ENCODE peak calls at places on chromosomes 12 and 14, in nine cellular contexts. N is omental fat pad, A is MM.1S, K is fibroblast of lung, E is A549, F is epithelial cell of esophagus, G is heart left ventricle, B is choroid plexus epithelial cell, S is astrocyte of the spinal cord. D is an unnamed sample.

GRCh38 chr12:29396774-29397173 is 15.8 kb upstream of the ERGIC2 start:
- DNase-seq in N (no peak), A (no peak), K (no peak), E (no peak), F (peak), G (no peak), B (peak), S (no peak), D (no peak)

GRCh38 chr14:100065942-100066574 is 836 bp downstream of the EVL start:
- DNase-seq in N (no peak), A (no peak), K (no peak), E (no peak), F (no peak), G (peak), B (no peak), S (no peak), D (peak)

GRCh38 chr14:53927171-53927570 is 29.5 kb downstream of the BMP4 start:
- DNase-seq in N (no peak), A (no peak), K (peak), E (no peak), F (no peak), G (no peak), B (no peak), S (peak), D (no peak)

GRCh38 chr12:93419388-93420034 is 22.2 kb downstream of the UBE2N start:
- DNase-seq in N (no peak), A (peak), K (peak), E (peak), F (peak), G (no peak), B (peak), S (peak), D (peak)

GRCh38 chr14:92637228-92637627 is 111.2 kb downstream of the LGMN start:
- DNase-seq in N (no peak), A (no peak), K (peak), E (no peak), F (no peak), G (no peak), B (peak), S (peak), D (no peak)

GRCh38 chr14:47438650-47439140 is 236.7 kb downstream of the MDGA2 start:
- DNase-seq in N (no peak), A (no peak), K (peak), E (no peak), F (peak), G (no peak), B (peak), S (peak), D (no peak)

GRCh38 chr14:68956728-68957127 is 22.4 kb downstream of the ACTN1 start:
- DNase-seq in N (no peak), A (no peak), K (no peak), E (no peak), F (no peak), G (no peak), B (peak), S (no peak), D (peak)

GRCh38 chr14:94123868-94124267 is 5.5 kb downstream of the IFI27L2 start:
- DNase-seq in N (no peak), A (no peak), K (no peak), E (no peak), F (no peak), G (no peak), B (no peak), S (no peak), D (no peak)

GRCh38 chr12:6370994-6371754 is 4.2 kb downstream of the SCNN1A start:
- DNase-seq in N (no peak), A (no peak), K (peak), E (peak), F (peak), G (no peak), B (peak), S (peak), D (no peak)

GRCh38 chr12:124273630-124274029 is 21.3 kb upstream of the RFLNA start:
- DNase-seq in N (no peak), A (no peak), K (peak), E (peak), F (peak), G (no peak), B (peak), S (peak), D (no peak)

GRCh38 chr12:54028324-54029201 is at the start of gene HOXC6:
- DNase-seq in N (no peak), A (no peak), K (peak), E (peak), F (no peak), G (no peak), B (no peak), S (peak), D (no peak)

GRCh38 chr14:26730929-26731618 is 133.2 kb upstream of the NOVA1 start:
- DNase-seq in N (no peak), A (no peak), K (peak), E (no peak), F (peak), G (no peak), B (peak), S (no peak), D (no peak)
- TF ChIP-seq CTCF in N (no peak), A (no peak), K (peak), E (peak), F (peak), G (no peak), B (peak), S (peak), D (peak)

DNA sequence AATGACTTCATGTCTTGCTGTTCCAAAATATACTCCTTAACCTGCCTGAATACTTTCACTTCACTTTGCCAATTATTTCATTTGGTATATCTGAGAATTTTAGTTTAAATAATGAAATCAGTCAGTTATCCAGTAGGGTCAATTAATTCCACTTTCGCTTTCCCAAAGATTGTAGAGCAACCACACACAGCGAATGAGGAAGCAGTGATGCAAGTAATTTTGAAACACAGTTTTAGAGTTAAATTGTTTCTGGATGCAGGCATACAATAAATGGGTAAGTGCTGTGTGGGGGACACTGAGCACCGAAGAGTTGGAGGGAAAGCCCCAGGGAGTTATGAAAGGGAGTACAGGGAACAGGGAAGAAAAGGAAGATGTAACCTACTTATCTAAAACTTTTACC is 62.8 kb downstream of the TSHR start:
- DNase-seq in N (no peak), A (no peak), K (no peak), E (no peak), F (no peak), G (no peak), B (no peak), S (no peak), D (no peak)
- TF ChIP-seq CTCF in N (no peak), A (no peak), K (no peak), E (no peak), F (no peak), G (no peak), B (no peak), S (no peak), D (no peak)

DNA sequence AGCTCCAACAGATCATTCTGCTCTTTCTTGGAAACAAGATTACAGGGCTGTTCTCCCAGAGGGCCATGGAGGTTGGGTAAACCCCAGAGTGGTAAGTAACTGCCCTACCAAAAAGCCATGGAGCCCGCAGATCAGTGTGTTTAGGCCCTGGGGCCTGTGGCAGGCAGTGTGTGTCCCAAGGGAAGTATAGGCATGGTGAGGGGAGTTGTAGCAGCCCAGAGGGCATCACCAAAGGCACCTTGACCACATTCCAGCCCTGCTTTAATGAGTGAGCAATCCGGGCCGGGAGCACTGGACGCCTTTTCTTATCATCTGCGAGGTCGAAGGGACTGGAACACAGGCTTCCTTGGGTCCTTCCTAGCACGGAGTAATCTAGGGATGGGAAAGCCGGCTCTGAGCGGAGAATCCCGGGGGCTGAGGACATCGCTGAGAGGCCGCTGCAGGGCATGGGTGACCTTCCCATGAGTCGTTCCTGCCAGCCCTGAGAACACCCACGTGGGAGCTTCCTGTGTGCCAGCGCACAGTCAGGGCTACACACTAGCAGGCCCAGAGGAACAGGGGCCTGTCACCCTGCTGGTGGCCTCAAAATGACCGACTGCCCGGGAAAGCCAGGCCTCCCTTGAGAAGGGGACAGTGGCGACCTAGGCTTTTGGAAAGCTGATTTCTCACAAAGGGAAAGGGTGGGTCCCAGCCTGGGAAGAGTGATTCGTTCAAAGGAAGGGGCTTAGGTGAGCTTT is 91.3 kb downstream of the NINJ2 start:
- DNase-seq in N (no peak), A (no peak), K (no peak), E (peak), F (peak), G (peak), B (no peak), S (no peak), D (no peak)
- TF ChIP-seq CTCF in N (no peak), A (no peak), K (no peak), E (no peak), F (no peak), G (no peak), B (no peak), S (no peak), D (no peak)

GRCh38 chr14:71704210-71704609 is 228.0 kb upstream of the RGS6 start:
- DNase-seq in N (no peak), A (no peak), K (no peak), E (no peak), F (no peak), G (no peak), B (no peak), S (no peak), D (no peak)

GRCh38 chr14:71701990-71702389 is 230.2 kb upstream of the RGS6 start:
- DNase-seq in N (no peak), A (no peak), K (no peak), E (no peak), F (peak), G (no peak), B (peak), S (no peak), D (no peak)

GRCh38 chr14:71702799-71703198 is 229.4 kb upstream of the RGS6 start:
- DNase-seq in N (no peak), A (no peak), K (no peak), E (no peak), F (no peak), G (no peak), B (no peak), S (no peak), D (no peak)

GRCh38 chr14:71703477-71703876 is 228.8 kb upstream of the RGS6 start:
- DNase-seq in N (no peak), A (no peak), K (peak), E (no peak), F (peak), G (no peak), B (peak), S (peak), D (no peak)

DNA sequence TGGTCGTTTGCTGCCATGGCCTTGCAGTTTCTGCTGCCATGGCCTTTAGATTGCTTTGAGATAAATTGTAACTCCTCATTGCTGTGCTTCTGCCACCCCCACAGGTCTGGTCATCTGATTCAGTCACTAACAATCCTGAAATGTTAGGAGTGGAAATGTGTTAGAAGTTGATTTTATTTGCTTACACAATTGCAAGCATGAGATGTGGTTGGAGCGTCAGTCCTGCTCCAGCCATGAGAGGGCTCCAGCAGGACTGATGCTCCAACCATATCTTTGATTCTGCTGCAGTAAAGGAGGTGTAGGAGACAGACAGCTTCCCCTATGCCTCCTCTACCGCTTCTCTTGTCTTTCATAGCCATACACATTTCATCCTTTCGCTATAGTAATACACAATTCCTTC is 226.8 kb upstream of the RGS6 start:
- DNase-seq in N (no peak), A (no peak), K (no peak), E (no peak), F (no peak), G (no peak), B (peak), S (no peak), D (no peak)
- TF ChIP-seq CTCF in N (no peak), A (no peak), K (no peak), E (no peak), F (no peak), G (no peak), B (no peak), S (no peak), D (peak)

GRCh38 chr12:111937429-111937828 is 75.5 kb downstream of the TMEM116 start:
- DNase-seq in N (no peak), A (no peak), K (no peak), E (no peak), F (no peak), G (no peak), B (peak), S (peak), D (no peak)

GRCh38 chr12:111942557-111942956 is 70.4 kb downstream of the TMEM116 start:
- DNase-seq in N (no peak), A (no peak), K (peak), E (no peak), F (peak), G (no peak), B (peak), S (peak), D (peak)

GRCh38 chr12:111932241-111932640 is 80.7 kb downstream of the TMEM116 start:
- DNase-seq in N (no peak), A (no peak), K (no peak), E (no peak), F (no peak), G (no peak), B (no peak), S (no peak), D (no peak)

DNA sequence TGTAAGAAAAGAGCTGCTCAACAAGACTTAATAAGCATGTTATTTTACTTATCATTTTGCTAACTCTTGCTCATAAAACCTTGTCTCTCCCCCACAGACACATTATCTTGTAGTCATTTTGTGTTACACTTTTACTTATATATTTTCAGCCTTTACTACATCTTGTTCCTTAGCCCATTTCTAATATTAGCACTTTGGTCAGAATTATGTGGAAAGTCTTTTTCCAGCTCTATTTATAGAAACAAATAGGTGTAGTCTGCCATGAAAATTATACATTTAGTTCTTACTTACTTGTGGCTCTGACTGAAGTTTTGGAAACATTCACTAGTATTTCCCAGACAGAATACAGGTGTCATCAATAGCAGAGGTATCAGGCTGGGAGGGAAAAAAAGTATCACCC is 76.1 kb downstream of the TMEM116 start:
- DNase-seq in N (no peak), A (no peak), K (no peak), E (no peak), F (no peak), G (no peak), B (no peak), S (no peak), D (no peak)
- TF ChIP-seq CTCF in N (no peak), A (no peak), K (no peak), E (no peak), F (no peak), G (no peak), B (no peak), S (no peak), D (no peak)

GRCh38 chr14:64387738-64388532 is at the start of gene MTHFD1:
- DNase-seq in N (peak), A (peak), K (peak), E (peak), F (peak), G (peak), B (peak), S (peak), D (peak)
- TF ChIP-seq CTCF in N (no peak), A (no peak), K (no peak), E (no peak), F (no peak), G (no peak), B (no peak), S (no peak), D (no peak)

DNA sequence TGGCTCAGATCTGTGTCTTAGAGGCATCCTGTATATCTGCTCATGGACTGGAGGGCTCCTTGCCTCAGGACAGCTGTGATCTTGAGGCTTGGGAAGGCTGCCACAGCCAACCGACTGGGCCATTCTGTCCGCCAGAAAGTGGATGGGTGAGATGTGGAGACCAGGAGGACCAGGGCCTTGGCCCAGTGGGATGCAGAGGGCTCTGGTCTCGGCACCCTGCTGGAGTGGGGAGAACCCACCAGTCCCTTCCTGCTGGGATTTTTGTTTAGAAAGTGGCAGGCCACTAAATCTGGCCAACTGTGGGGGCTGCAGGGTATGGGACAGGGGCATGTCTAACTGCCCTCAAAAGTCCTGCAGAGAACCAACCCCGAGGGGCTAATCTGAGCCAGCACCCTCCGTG is 148.6 kb downstream of the CALM1 start:
- DNase-seq in N (no peak), A (no peak), K (no peak), E (no peak), F (no peak), G (no peak), B (no peak), S (no peak), D (no peak)
- TF ChIP-seq CTCF in N (no peak), A (no peak), K (no peak), E (no peak), F (no peak), G (no peak), B (no peak), S (no peak), D (no peak)